ENCODE peak calls at places on chromosomes 3 and 15, in five cellular contexts. One of them, this sample, is unnamed.

GRCh38 chr3:146501752-146502151 is 32.4 kb upstream of the PLSCR2 start:
- DNase-seq in cardiac muscle cell: no peak
- DNase-seq in brain microvascular endothelial cell: no peak
- DNase-seq in heart left ventricle: no peak
- DNase-seq in dorsolateral prefrontal cortex: no peak
- DNase-seq in this sample: no peak

GRCh38 chr3:181631901-181632300 is 79.8 kb upstream of the SOX2 start:
- DNase-seq in cardiac muscle cell: no peak
- DNase-seq in brain microvascular endothelial cell: no peak
- DNase-seq in heart left ventricle: no peak
- DNase-seq in dorsolateral prefrontal cortex: no peak
- DNase-seq in this sample: no peak

GRCh38 chr15:63497642-63498100 is 6.7 kb upstream of the USP3 start:
- DNase-seq in cardiac muscle cell: peak
- DNase-seq in brain microvascular endothelial cell: no peak
- DNase-seq in heart left ventricle: no peak
- DNase-seq in dorsolateral prefrontal cortex: no peak
- DNase-seq in this sample: peak

GRCh38 chr3:31980530-31981205 is 394 bp downstream of the OSBPL10 start:
- DNase-seq in cardiac muscle cell: peak
- DNase-seq in brain microvascular endothelial cell: no peak
- DNase-seq in heart left ventricle: peak
- DNase-seq in dorsolateral prefrontal cortex: peak
- DNase-seq in this sample: peak

GRCh38 chr3:30655187-30655812 is 48.9 kb downstream of the TGFBR2 start:
- DNase-seq in cardiac muscle cell: peak
- DNase-seq in brain microvascular endothelial cell: peak
- DNase-seq in heart left ventricle: no peak
- DNase-seq in dorsolateral prefrontal cortex: no peak
- DNase-seq in this sample: no peak

GRCh38 chr15:77528290-77528967 is 104.3 kb downstream of the LINGO1 start:
- DNase-seq in cardiac muscle cell: no peak
- DNase-seq in brain microvascular endothelial cell: no peak
- DNase-seq in heart left ventricle: peak
- DNase-seq in dorsolateral prefrontal cortex: peak
- DNase-seq in this sample: no peak

GRCh38 chr3:11272913-11273574 is 847 bp downstream of the ATG7 start:
- DNase-seq in cardiac muscle cell: no peak
- DNase-seq in brain microvascular endothelial cell: no peak
- DNase-seq in heart left ventricle: no peak
- DNase-seq in dorsolateral prefrontal cortex: no peak
- DNase-seq in this sample: no peak

GRCh38 chr15:60083318-60083717 is 79.2 kb downstream of the FOXB1 start:
- DNase-seq in cardiac muscle cell: no peak
- DNase-seq in brain microvascular endothelial cell: no peak
- DNase-seq in heart left ventricle: no peak
- DNase-seq in dorsolateral prefrontal cortex: no peak
- DNase-seq in this sample: no peak

GRCh38 chr3:148971819-148972218 is 19.5 kb upstream of the GYG1 start:
- DNase-seq in cardiac muscle cell: peak
- DNase-seq in brain microvascular endothelial cell: no peak
- DNase-seq in heart left ventricle: no peak
- DNase-seq in dorsolateral prefrontal cortex: no peak
- DNase-seq in this sample: no peak

GRCh38 chr3:109336272-109336957 is 931 bp downstream of the DPPA4 start:
- DNase-seq in cardiac muscle cell: peak
- DNase-seq in brain microvascular endothelial cell: peak
- DNase-seq in heart left ventricle: peak
- DNase-seq in dorsolateral prefrontal cortex: no peak
- DNase-seq in this sample: no peak

GRCh38 chr3:185490241-185490640 is 8.6 kb downstream of the TMEM41A start:
- DNase-seq in cardiac muscle cell: no peak
- DNase-seq in brain microvascular endothelial cell: no peak
- DNase-seq in heart left ventricle: no peak
- DNase-seq in dorsolateral prefrontal cortex: no peak
- DNase-seq in this sample: no peak

GRCh38 chr15:97691799-97692198 is 268.7 kb upstream of the ARRDC4 start:
- DNase-seq in cardiac muscle cell: no peak
- DNase-seq in brain microvascular endothelial cell: no peak
- DNase-seq in heart left ventricle: no peak
- DNase-seq in dorsolateral prefrontal cortex: no peak
- DNase-seq in this sample: no peak

GRCh38 chr15:40160689-40161688 is at the start of gene BUB1B:
- DNase-seq in cardiac muscle cell: peak
- DNase-seq in brain microvascular endothelial cell: peak
- DNase-seq in heart left ventricle: peak
- DNase-seq in dorsolateral prefrontal cortex: peak
- DNase-seq in this sample: peak

GRCh38 chr3:195133462-195133861 is 137.5 kb downstream of the XXYLT1 start:
- DNase-seq in cardiac muscle cell: peak
- DNase-seq in brain microvascular endothelial cell: no peak
- DNase-seq in heart left ventricle: no peak
- DNase-seq in dorsolateral prefrontal cortex: peak
- DNase-seq in this sample: no peak

GRCh38 chr3:36477655-36478054 is 97.4 kb downstream of the STAC start:
- DNase-seq in cardiac muscle cell: peak
- DNase-seq in brain microvascular endothelial cell: no peak
- DNase-seq in heart left ventricle: no peak
- DNase-seq in dorsolateral prefrontal cortex: no peak
- DNase-seq in this sample: no peak

GRCh38 chr3:187165144-187165543 is 25.8 kb upstream of the RPL39L start:
- DNase-seq in cardiac muscle cell: peak
- DNase-seq in brain microvascular endothelial cell: peak
- DNase-seq in heart left ventricle: no peak
- DNase-seq in dorsolateral prefrontal cortex: no peak
- DNase-seq in this sample: no peak

GRCh38 chr3:122923611-122924010 is 104.0 kb downstream of the SEMA5B start:
- DNase-seq in cardiac muscle cell: no peak
- DNase-seq in brain microvascular endothelial cell: no peak
- DNase-seq in heart left ventricle: no peak
- DNase-seq in dorsolateral prefrontal cortex: no peak
- DNase-seq in this sample: no peak

GRCh38 chr3:97958396-97958795 is 13.8 kb downstream of the RIOX2 start:
- DNase-seq in cardiac muscle cell: peak
- DNase-seq in brain microvascular endothelial cell: peak
- DNase-seq in heart left ventricle: no peak
- DNase-seq in dorsolateral prefrontal cortex: no peak
- DNase-seq in this sample: no peak

GRCh38 chr3:179083977-179084376 is 12.4 kb upstream of the ZMAT3 start:
- DNase-seq in cardiac muscle cell: no peak
- DNase-seq in brain microvascular endothelial cell: no peak
- DNase-seq in heart left ventricle: no peak
- DNase-seq in dorsolateral prefrontal cortex: no peak
- DNase-seq in this sample: no peak

GRCh38 chr3:143295201-143296080 is 175.9 kb downstream of the CHST2 start:
- DNase-seq in cardiac muscle cell: no peak
- DNase-seq in brain microvascular endothelial cell: no peak
- DNase-seq in heart left ventricle: no peak
- DNase-seq in dorsolateral prefrontal cortex: no peak
- DNase-seq in this sample: no peak

GRCh38 chr3:152595975-152596832 is 238.7 kb upstream of the P2RY1 start:
- DNase-seq in cardiac muscle cell: peak
- DNase-seq in brain microvascular endothelial cell: peak
- DNase-seq in heart left ventricle: peak
- DNase-seq in dorsolateral prefrontal cortex: no peak
- DNase-seq in this sample: peak

GRCh38 chr15:39936187-39936586 is 2.3 kb downstream of the EIF2AK4 start:
- DNase-seq in cardiac muscle cell: no peak
- DNase-seq in brain microvascular endothelial cell: no peak
- DNase-seq in heart left ventricle: no peak
- DNase-seq in dorsolateral prefrontal cortex: no peak
- DNase-seq in this sample: no peak

GRCh38 chr3:20041197-20041780 is 1.0 kb downstream of the KAT2B start:
- DNase-seq in cardiac muscle cell: peak
- DNase-seq in brain microvascular endothelial cell: peak
- DNase-seq in heart left ventricle: peak
- DNase-seq in dorsolateral prefrontal cortex: peak
- DNase-seq in this sample: peak

GRCh38 chr15:48554112-48554511 is 91.4 kb downstream of the FBN1 start:
- DNase-seq in cardiac muscle cell: no peak
- DNase-seq in brain microvascular endothelial cell: no peak
- DNase-seq in heart left ventricle: no peak
- DNase-seq in dorsolateral prefrontal cortex: no peak
- DNase-seq in this sample: no peak
- H3K27ac ChIP-seq in cardiac muscle cell: no peak
- H3K27ac ChIP-seq in brain microvascular endothelial cell: peak
- H3K27ac ChIP-seq in heart left ventricle: no peak
- H3K27ac ChIP-seq in dorsolateral prefrontal cortex: no peak
- H3K27ac ChIP-seq in this sample: no peak

GRCh38 chr3:126209741-126210140 is 29.4 kb upstream of the ALDH1L1 start:
- DNase-seq in cardiac muscle cell: no peak
- DNase-seq in brain microvascular endothelial cell: no peak
- DNase-seq in heart left ventricle: no peak
- DNase-seq in dorsolateral prefrontal cortex: no peak
- DNase-seq in this sample: no peak

GRCh38 chr3:126212250-126212628 is 31.9 kb upstream of the ALDH1L1 start:
- DNase-seq in cardiac muscle cell: no peak
- DNase-seq in brain microvascular endothelial cell: no peak
- DNase-seq in heart left ventricle: no peak
- DNase-seq in dorsolateral prefrontal cortex: no peak
- DNase-seq in this sample: no peak

GRCh38 chr3:126213376-126214044 is 33.1 kb upstream of the ALDH1L1 start:
- DNase-seq in cardiac muscle cell: peak
- DNase-seq in brain microvascular endothelial cell: no peak
- DNase-seq in heart left ventricle: no peak
- DNase-seq in dorsolateral prefrontal cortex: no peak
- DNase-seq in this sample: no peak

GRCh38 chr3:126212629-126213375 is 32.4 kb upstream of the ALDH1L1 start:
- DNase-seq in cardiac muscle cell: peak
- DNase-seq in brain microvascular endothelial cell: no peak
- DNase-seq in heart left ventricle: peak
- DNase-seq in dorsolateral prefrontal cortex: no peak
- DNase-seq in this sample: no peak

DNA sequence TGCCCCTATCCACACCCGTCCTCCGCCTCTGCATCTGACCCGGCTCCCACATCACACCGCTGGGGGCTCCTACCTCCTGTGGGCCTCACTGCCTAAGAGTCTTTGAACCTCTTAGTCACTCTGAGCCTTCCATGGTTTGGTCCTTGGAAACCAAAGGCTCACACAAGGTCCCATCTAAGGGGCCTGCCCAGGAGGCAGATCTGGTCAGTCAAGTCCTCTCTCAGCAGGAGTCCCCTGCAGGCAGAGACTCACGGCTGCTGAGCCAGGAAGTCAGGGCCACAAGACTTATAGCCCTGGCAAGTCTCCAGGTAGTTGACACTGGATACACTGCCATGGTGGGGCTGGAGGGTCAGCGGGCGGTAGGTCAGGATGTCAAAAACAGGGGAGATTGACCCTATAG is 31.2 kb upstream of the ALDH1L1 start:
- DNase-seq in cardiac muscle cell: no peak
- DNase-seq in brain microvascular endothelial cell: no peak
- DNase-seq in heart left ventricle: no peak
- DNase-seq in dorsolateral prefrontal cortex: no peak
- DNase-seq in this sample: no peak
- H3K27ac ChIP-seq in cardiac muscle cell: no peak
- H3K27ac ChIP-seq in brain microvascular endothelial cell: no peak
- H3K27ac ChIP-seq in heart left ventricle: no peak
- H3K27ac ChIP-seq in dorsolateral prefrontal cortex: no peak
- H3K27ac ChIP-seq in this sample: no peak

DNA sequence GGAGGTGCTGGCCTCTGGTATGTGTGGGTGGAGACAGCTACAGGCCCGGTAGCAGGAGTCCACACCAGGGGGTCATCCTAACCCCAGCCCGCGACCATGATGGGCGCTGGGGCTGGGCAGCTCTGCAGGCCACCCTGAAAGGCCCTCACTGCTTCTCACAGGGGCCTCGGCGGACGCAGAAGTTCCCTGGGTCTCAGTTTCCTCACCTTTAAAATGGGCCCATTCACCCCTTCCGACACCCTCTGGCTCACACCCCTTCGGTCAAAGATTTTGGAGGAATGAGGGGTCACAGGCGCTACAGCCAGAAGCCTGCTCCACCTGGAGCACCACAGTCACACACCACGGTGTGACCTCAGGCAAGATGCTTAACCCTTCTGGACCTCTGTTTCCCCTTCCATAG is 8.0 kb downstream of the PLXND1 start:
- DNase-seq in cardiac muscle cell: no peak
- DNase-seq in brain microvascular endothelial cell: no peak
- DNase-seq in heart left ventricle: no peak
- DNase-seq in dorsolateral prefrontal cortex: no peak
- DNase-seq in this sample: no peak
- H3K27ac ChIP-seq in cardiac muscle cell: no peak
- H3K27ac ChIP-seq in brain microvascular endothelial cell: peak
- H3K27ac ChIP-seq in heart left ventricle: peak
- H3K27ac ChIP-seq in dorsolateral prefrontal cortex: peak
- H3K27ac ChIP-seq in this sample: no peak

GRCh38 chr15:93066834-93067648 is 22.0 kb downstream of the RGMA start:
- DNase-seq in cardiac muscle cell: peak
- DNase-seq in brain microvascular endothelial cell: no peak
- DNase-seq in heart left ventricle: no peak
- DNase-seq in dorsolateral prefrontal cortex: no peak
- DNase-seq in this sample: no peak
- H3K27ac ChIP-seq in cardiac muscle cell: no peak
- H3K27ac ChIP-seq in brain microvascular endothelial cell: no peak
- H3K27ac ChIP-seq in heart left ventricle: no peak
- H3K27ac ChIP-seq in dorsolateral prefrontal cortex: peak
- H3K27ac ChIP-seq in this sample: no peak

GRCh38 chr15:57534279-57534678 is 57.4 kb upstream of the MYZAP start:
- DNase-seq in cardiac muscle cell: peak
- DNase-seq in brain microvascular endothelial cell: no peak
- DNase-seq in heart left ventricle: no peak
- DNase-seq in dorsolateral prefrontal cortex: no peak
- DNase-seq in this sample: no peak

GRCh38 chr15:57537951-57538506 is 53.7 kb upstream of the MYZAP start:
- DNase-seq in cardiac muscle cell: no peak
- DNase-seq in brain microvascular endothelial cell: no peak
- DNase-seq in heart left ventricle: no peak
- DNase-seq in dorsolateral prefrontal cortex: no peak
- DNase-seq in this sample: no peak

GRCh38 chr15:57540736-57541135 is 51.0 kb upstream of the MYZAP start:
- DNase-seq in cardiac muscle cell: no peak
- DNase-seq in brain microvascular endothelial cell: no peak
- DNase-seq in heart left ventricle: no peak
- DNase-seq in dorsolateral prefrontal cortex: no peak
- DNase-seq in this sample: no peak

GRCh38 chr15:57538822-57539221 is 52.9 kb upstream of the MYZAP start:
- DNase-seq in cardiac muscle cell: no peak
- DNase-seq in brain microvascular endothelial cell: no peak
- DNase-seq in heart left ventricle: no peak
- DNase-seq in dorsolateral prefrontal cortex: no peak
- DNase-seq in this sample: no peak

DNA sequence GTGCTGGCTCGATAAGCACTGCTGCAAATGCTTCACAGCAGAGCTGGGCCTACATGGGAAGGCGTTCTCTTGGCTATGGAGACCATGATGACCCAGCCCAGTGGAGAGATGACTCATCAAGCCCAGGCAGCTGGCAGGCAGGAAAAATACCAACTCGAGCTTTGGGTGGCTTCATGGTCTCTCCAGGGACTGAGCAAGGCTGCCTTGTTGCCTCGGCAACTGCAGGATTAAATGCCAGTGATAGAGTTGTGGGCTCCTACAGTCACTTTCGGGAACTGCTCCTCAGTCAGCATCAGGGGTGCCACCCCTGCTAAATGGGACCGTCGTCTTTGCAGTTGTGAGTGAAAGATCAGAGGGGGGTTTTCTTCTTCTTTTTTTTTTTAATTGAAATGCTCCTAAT is 54.6 kb upstream of the MYZAP start:
- DNase-seq in cardiac muscle cell: peak
- DNase-seq in brain microvascular endothelial cell: peak
- DNase-seq in heart left ventricle: no peak
- DNase-seq in dorsolateral prefrontal cortex: peak
- DNase-seq in this sample: no peak
- H3K27ac ChIP-seq in cardiac muscle cell: no peak
- H3K27ac ChIP-seq in brain microvascular endothelial cell: no peak
- H3K27ac ChIP-seq in heart left ventricle: no peak
- H3K27ac ChIP-seq in dorsolateral prefrontal cortex: no peak
- H3K27ac ChIP-seq in this sample: no peak

This sample was measured in HL-60.